ENCODE peak calls at places on chromosomes 7 and 10, in ten cellular contexts. Q, X, V, A, P, Z, R, F, Y and U are unnamed samples.

GRCh38 chr7:16114633-16115032 is 306.7 kb downstream of the CRPPA start:
- DNase-seq in P (no peak), F (no peak), Y (no peak), V (no peak), A (peak), X (no peak), R (no peak), Q (no peak), Z (peak), U (no peak)

GRCh38 chr7:105224884-105225651 is 163.7 kb downstream of the SRPK2 start:
- DNase-seq in A (peak), Y (peak), Z (peak), P (no peak), R (no peak), Q (no peak), X (no peak), V (no peak), F (peak), U (peak)

GRCh38 chr10:87657370-87657769 is 2.3 kb upstream of the PAPSS2 start:
- DNase-seq in V (no peak), P (no peak), Z (no peak), Y (no peak), F (peak), X (no peak), A (peak), R (no peak), Q (no peak), U (no peak)

GRCh38 chr7:44287488-44288380 is 37.7 kb downstream of the CAMK2B start:
- DNase-seq in Z (no peak), P (peak), F (peak), V (no peak), Q (no peak), R (no peak), X (peak), Y (no peak), A (no peak), U (no peak)

GRCh38 chr10:110355181-110355831 is 50.6 kb upstream of the SMNDC1 start:
- DNase-seq in V (no peak), A (no peak), R (no peak), Q (no peak), X (no peak), P (no peak), F (no peak), Y (no peak), Z (no peak), U (peak)

GRCh38 chr10:37263304-37263703 is 137.9 kb downstream of the ANKRD30A start:
- DNase-seq in Q (no peak), A (no peak), F (no peak), Z (no peak), X (no peak), V (no peak), Y (no peak), R (no peak), P (no peak), U (no peak)

GRCh38 chr10:103692421-103693069 is 162.8 kb downstream of the SH3PXD2A start:
- DNase-seq in R (no peak), X (no peak), P (peak), Z (no peak), Y (no peak), A (no peak), F (no peak), Q (peak), V (no peak), U (peak)

GRCh38 chr10:27252267-27253000 is 11.8 kb upstream of the ACBD5 start:
- DNase-seq in V (peak), P (peak), Y (peak), Z (no peak), A (peak), F (peak), X (no peak), R (peak), Q (peak), U (peak)

GRCh38 chr7:141410353-141410752 is 140.9 kb upstream of the AGK start:
- DNase-seq in A (no peak), Y (no peak), V (no peak), P (no peak), R (no peak), Q (no peak), F (no peak), X (no peak), Z (no peak), U (no peak)

GRCh38 chr7:45888993-45889366 is 692 bp downstream of the IGFBP1 start:
- DNase-seq in Q (no peak), X (no peak), R (no peak), A (no peak), V (no peak), Y (peak), P (no peak), Z (no peak), F (no peak), U (no peak)
- H3K4me3 ChIP-seq in Q (peak), X (peak), R (no peak), A (peak), V (no peak), Y (peak), P (no peak), Z (peak), F (no peak), U (no peak)

GRCh38 chr10:99984201-99984600 is 25.5 kb downstream of the DNMBP start:
- DNase-seq in Y (no peak), V (no peak), X (no peak), R (no peak), Q (no peak), Z (no peak), F (no peak), P (no peak), A (no peak), U (no peak)

GRCh38 chr10:99982728-99983127 is 27.0 kb downstream of the DNMBP start:
- DNase-seq in Y (no peak), Q (no peak), X (no peak), A (no peak), V (no peak), Z (no peak), R (no peak), P (no peak), F (no peak), U (peak)

GRCh38 chr10:99984635-99985034 is 25.1 kb downstream of the DNMBP start:
- DNase-seq in Y (no peak), A (no peak), R (no peak), Z (no peak), X (no peak), Q (no peak), P (no peak), V (no peak), F (no peak), U (no peak)

GRCh38 chr10:99981581-99982199 is 28.1 kb downstream of the DNMBP start:
- DNase-seq in A (no peak), F (no peak), V (no peak), P (no peak), Q (no peak), X (no peak), R (no peak), Y (no peak), Z (no peak), U (no peak)

GRCh38 chr10:99983280-99983988 is 26.3 kb downstream of the DNMBP start:
- DNase-seq in V (no peak), P (no peak), F (peak), Y (no peak), Z (peak), R (no peak), X (no peak), Q (no peak), A (peak), U (no peak)
- H3K4me3 ChIP-seq in V (no peak), P (no peak), F (no peak), Y (no peak), Z (peak), R (no peak), X (no peak), Q (no peak), A (peak), U (peak)

GRCh38 chr10:125989791-125990190 is 93.4 kb downstream of the FANK1 start:
- DNase-seq in R (no peak), Z (no peak), V (no peak), Q (no peak), A (no peak), F (no peak), X (no peak), Y (no peak), P (no peak), U (no peak)

GRCh38 chr10:125992244-125992643 is 95.9 kb downstream of the FANK1 start:
- DNase-seq in Z (no peak), V (no peak), Q (peak), A (no peak), R (no peak), P (no peak), F (no peak), Y (no peak), X (no peak), U (no peak)

GRCh38 chr10:125995726-125996304 is 99.5 kb downstream of the FANK1 start:
- DNase-seq in R (no peak), Q (no peak), A (no peak), Z (no peak), Y (no peak), P (no peak), V (no peak), F (no peak), X (no peak), U (no peak)

GRCh38 chr10:125994601-125995000 is 98.2 kb downstream of the FANK1 start:
- DNase-seq in Z (no peak), F (no peak), P (no peak), V (no peak), Q (peak), Y (no peak), A (no peak), R (no peak), X (no peak), U (no peak)

DNA sequence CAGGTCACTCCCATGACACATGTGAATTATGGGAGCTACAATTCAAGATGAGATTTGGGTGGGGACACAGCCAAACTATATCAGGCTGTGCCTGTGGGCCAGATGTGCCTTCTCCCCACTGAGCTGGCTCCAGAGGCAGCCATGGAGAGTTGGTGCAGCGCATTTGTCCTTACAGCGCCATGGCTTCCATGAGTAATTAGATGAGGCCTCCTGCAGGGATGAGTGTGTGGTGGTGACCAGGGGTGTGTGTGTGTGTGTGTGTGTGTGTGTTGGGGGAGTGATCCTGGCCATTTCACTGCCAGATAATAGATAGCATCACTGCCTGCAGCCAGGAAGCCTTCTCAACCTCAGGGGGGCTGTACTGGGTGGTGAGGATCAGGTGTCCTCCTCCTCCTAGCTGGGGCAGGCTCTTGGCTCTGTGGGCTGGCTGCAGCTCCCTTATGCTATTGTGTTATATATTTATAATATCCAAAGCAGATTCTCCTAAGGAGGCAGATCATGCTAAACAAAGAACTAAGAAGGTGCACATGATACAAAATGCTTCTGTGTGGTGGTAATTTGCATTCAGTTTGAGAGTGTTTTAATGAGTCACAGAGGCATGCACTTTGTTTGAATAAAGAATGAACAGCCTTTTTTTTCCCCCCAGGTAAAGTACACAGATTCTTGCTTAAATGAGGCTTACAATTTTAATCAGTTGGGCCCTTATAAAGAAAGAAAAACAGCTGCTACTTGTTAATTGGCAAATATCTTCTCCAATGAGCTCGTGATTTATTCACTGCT is 94.8 kb downstream of the FANK1 start:
- DNase-seq in R (no peak), X (no peak), Y (no peak), A (no peak), P (no peak), Z (no peak), V (no peak), Q (no peak), F (no peak), U (no peak)
- H3K4me3 ChIP-seq in R (no peak), X (no peak), Y (no peak), A (no peak), P (no peak), Z (no peak), V (no peak), Q (no peak), F (no peak), U (no peak)

GRCh38 chr7:98203964-98204605 is 7.2 kb upstream of the BHLHA15 start:
- DNase-seq in Y (no peak), V (no peak), R (no peak), P (no peak), A (no peak), X (no peak), F (no peak), Q (no peak), Z (no peak), U (no peak)
- H3K4me3 ChIP-seq in Y (no peak), V (no peak), R (no peak), P (no peak), A (no peak), X (no peak), F (no peak), Q (no peak), Z (no peak), U (peak)

GRCh38 chr7:124618871-124619270 is 146.7 kb downstream of the GPR37 start:
- DNase-seq in Q (no peak), P (no peak), R (no peak), V (no peak), Z (no peak), F (no peak), A (no peak), X (no peak), Y (no peak), U (no peak)
- H3K4me3 ChIP-seq in Q (no peak), P (no peak), R (no peak), V (no peak), Z (no peak), F (no peak), A (no peak), X (no peak), Y (no peak), U (no peak)

GRCh38 chr10:71840177-71840711 is 10.8 kb downstream of the PSAP start:
- DNase-seq in Y (peak), F (peak), X (peak), A (peak), Q (peak), Z (peak), V (no peak), P (no peak), R (no peak), U (no peak)
- H3K4me3 ChIP-seq in Y (no peak), F (no peak), X (peak), A (no peak), Q (peak), Z (no peak), V (no peak), P (no peak), R (no peak), U (no peak)

GRCh38 chr10:3886666-3887251 is 101.8 kb upstream of the KLF6 start:
- DNase-seq in V (no peak), F (peak), Y (peak), Z (peak), X (no peak), R (no peak), P (no peak), A (peak), Q (no peak), U (no peak)
- H3K4me3 ChIP-seq in V (no peak), F (peak), Y (peak), Z (no peak), X (no peak), R (no peak), P (no peak), A (peak), Q (no peak), U (no peak)

DNA sequence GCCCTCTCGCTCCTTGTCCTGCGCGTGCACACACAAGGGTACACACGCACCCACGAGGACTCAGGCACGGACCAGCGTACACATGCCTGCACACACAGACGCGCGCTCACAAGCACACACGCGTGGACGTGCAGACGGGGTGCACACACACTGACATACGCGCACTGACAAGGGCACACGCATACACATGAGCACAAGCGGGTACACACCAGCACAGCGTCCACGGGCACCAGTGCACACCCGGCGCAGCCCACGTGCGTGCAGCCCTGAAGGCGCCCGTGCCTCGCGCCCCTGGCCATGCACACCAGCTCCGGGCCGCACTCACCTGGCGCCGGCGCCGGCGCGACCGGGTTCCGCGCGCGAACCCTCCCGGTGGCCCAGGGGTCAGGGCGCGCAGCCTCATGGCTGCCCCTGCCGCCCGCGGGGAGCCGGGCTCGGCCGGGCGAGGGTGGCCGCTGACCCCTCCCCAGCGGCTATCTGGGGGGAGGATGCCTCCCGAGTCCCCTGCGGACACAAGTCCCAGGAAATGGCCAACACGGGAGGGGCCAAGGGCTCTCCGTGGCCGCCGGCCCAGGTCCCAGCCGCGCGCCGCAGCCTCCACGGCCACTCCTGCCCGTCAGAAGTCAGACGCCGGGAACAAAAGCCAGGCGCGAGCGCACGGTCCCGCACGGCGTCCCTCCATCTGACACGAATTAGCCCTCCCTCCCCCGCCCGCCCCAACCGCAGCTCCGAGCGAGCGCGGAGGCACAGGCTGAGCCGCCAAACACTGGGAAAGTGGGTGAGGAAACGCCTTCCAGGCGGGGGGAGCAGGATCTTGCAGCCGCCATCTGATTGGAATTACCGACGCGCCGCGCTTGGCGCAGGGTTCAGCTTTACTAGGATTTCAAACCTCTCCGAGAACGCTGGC is 45.0 kb downstream of the TNS3 start:
- DNase-seq in X (peak), A (peak), Y (no peak), P (peak), R (no peak), Q (peak), V (no peak), Z (no peak), F (peak), U (no peak)
- H3K4me3 ChIP-seq in X (peak), A (peak), Y (no peak), P (peak), R (no peak), Q (peak), V (no peak), Z (peak), F (peak), U (no peak)

GRCh38 chr7:35694161-35694783 is 663 bp downstream of the HERPUD2 start:
- DNase-seq in Q (no peak), R (no peak), Y (no peak), X (peak), P (no peak), V (no peak), Z (no peak), A (no peak), F (no peak), U (no peak)
- H3K4me3 ChIP-seq in Q (peak), R (peak), Y (peak), X (peak), P (peak), V (peak), Z (peak), A (peak), F (peak), U (peak)